ENCODE peak calls at places on chromosomes 5 and 9, in four cellular contexts. One of them, this sample, is unnamed.

GRCh38 chr5:151602806-151603205 is 11.7 kb upstream of the FAT2 start:
- DNase-seq in neuronal stem cell: no peak
- DNase-seq in mesenchymal stem cell: no peak
- DNase-seq in H9: no peak
- DNase-seq in this sample: no peak

GRCh38 chr5:125222597-125223240 is 476.3 kb upstream of the ZNF608 start:
- DNase-seq in neuronal stem cell: no peak
- DNase-seq in mesenchymal stem cell: no peak
- DNase-seq in H9: no peak
- DNase-seq in this sample: no peak

GRCh38 chr9:137048655-137049543 is 2.9 kb upstream of the NPDC1 start:
- DNase-seq in H9: peak; percentile 74
- DNase-seq in neuronal stem cell: no peak
- DNase-seq in mesenchymal stem cell: no peak
- DNase-seq in this sample: no peak

GRCh38 chr5:90747175-90747574 is 188.6 kb downstream of the ADGRV1 start:
- DNase-seq in mesenchymal stem cell: no peak
- DNase-seq in H9: no peak
- DNase-seq in neuronal stem cell: no peak
- DNase-seq in this sample: no peak

GRCh38 chr9:134346151-134346550 is 19.9 kb downstream of the RXRA start:
- DNase-seq in mesenchymal stem cell: no peak
- DNase-seq in H9: no peak
- DNase-seq in neuronal stem cell: no peak
- DNase-seq in this sample: no peak

GRCh38 chr5:139689631-139690384 is 41.7 kb downstream of the CXXC5 start:
- DNase-seq in neuronal stem cell: no peak
- DNase-seq in mesenchymal stem cell: peak; percentile 31
- DNase-seq in H9: peak; percentile 67
- DNase-seq in this sample: no peak

GRCh38 chr9:111148994-111149759 is 110.9 kb upstream of the LPAR1 start:
- DNase-seq in neuronal stem cell: no peak
- DNase-seq in mesenchymal stem cell: no peak
- DNase-seq in H9: no peak
- DNase-seq in this sample: no peak

GRCh38 chr9:111913159-111913558 is 16.5 kb downstream of the UGCG start:
- DNase-seq in mesenchymal stem cell: peak; percentile 32
- DNase-seq in neuronal stem cell: no peak
- DNase-seq in H9: no peak
- DNase-seq in this sample: no peak

GRCh38 chr5:168479166-168479565 is 7.1 kb upstream of the RARS1 start:
- DNase-seq in neuronal stem cell: no peak
- DNase-seq in H9: no peak
- DNase-seq in mesenchymal stem cell: no peak
- DNase-seq in this sample: no peak

GRCh38 chr9:129287595-129288305 is 109.7 kb upstream of the IER5L start:
- DNase-seq in H9: no peak
- DNase-seq in neuronal stem cell: no peak
- DNase-seq in mesenchymal stem cell: no peak
- DNase-seq in this sample: no peak

GRCh38 chr9:88747768-88748167 is 212.8 kb downstream of the NXNL2 start:
- DNase-seq in H9: peak; percentile 62
- DNase-seq in neuronal stem cell: no peak
- DNase-seq in mesenchymal stem cell: peak; percentile 96
- DNase-seq in this sample: no peak

GRCh38 chr5:170757182-170757601 is 26.3 kb upstream of the GABRP start:
- DNase-seq in H9: no peak
- DNase-seq in neuronal stem cell: no peak
- DNase-seq in mesenchymal stem cell: peak; percentile 35
- DNase-seq in this sample: no peak

GRCh38 chr5:91357012-91357634 is 26.0 kb downstream of the ARRDC3 start:
- DNase-seq in H9: peak; percentile 32
- DNase-seq in neuronal stem cell: no peak
- DNase-seq in mesenchymal stem cell: no peak
- DNase-seq in this sample: no peak

GRCh38 chr5:5344606-5345005 is 77.9 kb upstream of the ICE1 start:
- DNase-seq in mesenchymal stem cell: no peak
- DNase-seq in H9: no peak
- DNase-seq in neuronal stem cell: no peak
- DNase-seq in this sample: no peak

GRCh38 chr9:137588891-137589290 is 1.4 kb downstream of the ZMYND19 start:
- DNase-seq in neuronal stem cell: no peak
- DNase-seq in H9: no peak
- DNase-seq in mesenchymal stem cell: no peak
- DNase-seq in this sample: no peak

GRCh38 chr9:4821994-4822544 is 29.3 kb downstream of the RCL1 start:
- DNase-seq in H9: no peak
- DNase-seq in mesenchymal stem cell: no peak
- DNase-seq in neuronal stem cell: no peak
- DNase-seq in this sample: no peak

GRCh38 chr5:68015933-68016332 is 199.6 kb upstream of the PIK3R1 start:
- DNase-seq in H9: no peak
- DNase-seq in neuronal stem cell: no peak
- DNase-seq in mesenchymal stem cell: no peak
- DNase-seq in this sample: no peak

GRCh38 chr5:40165106-40165788 is 514.5 kb upstream of the PTGER4 start:
- DNase-seq in H9: no peak
- DNase-seq in neuronal stem cell: no peak
- DNase-seq in mesenchymal stem cell: no peak
- DNase-seq in this sample: no peak

GRCh38 chr5:41517909-41518308 is 7.5 kb upstream of the PLCXD3 start:
- DNase-seq in H9: no peak
- DNase-seq in neuronal stem cell: no peak
- DNase-seq in mesenchymal stem cell: no peak
- DNase-seq in this sample: no peak

GRCh38 chr5:82159014-82159413 is 119.1 kb downstream of the RPS23 start:
- DNase-seq in H9: no peak
- DNase-seq in mesenchymal stem cell: peak; percentile 66
- DNase-seq in neuronal stem cell: no peak
- DNase-seq in this sample: no peak

GRCh38 chr9:27482709-27483108 is 41.4 kb upstream of the IFNK start:
- DNase-seq in mesenchymal stem cell: no peak
- DNase-seq in neuronal stem cell: no peak
- DNase-seq in H9: no peak
- DNase-seq in this sample: no peak

GRCh38 chr9:133584559-133585476 is 24.4 kb downstream of the FAM163B start:
- DNase-seq in mesenchymal stem cell: peak; percentile 41
- DNase-seq in neuronal stem cell: no peak
- DNase-seq in H9: peak; percentile 62
- DNase-seq in this sample: peak; percentile 73

GRCh38 chr9:18911714-18912342 is 121.2 kb downstream of the SAXO1 start:
- DNase-seq in neuronal stem cell: no peak
- DNase-seq in H9: no peak
- DNase-seq in mesenchymal stem cell: no peak
- DNase-seq in this sample: no peak

GRCh38 chr9:94697972-94698581 is 28.4 kb upstream of the AOPEP start:
- DNase-seq in H9: peak; percentile 31
- DNase-seq in mesenchymal stem cell: peak; percentile 49
- DNase-seq in neuronal stem cell: no peak
- DNase-seq in this sample: no peak

GRCh38 chr5:88145205-88145602 is 123.4 kb downstream of the TMEM161B start:
- DNase-seq in mesenchymal stem cell: no peak
- DNase-seq in H9: no peak
- DNase-seq in neuronal stem cell: peak; percentile 6
- DNase-seq in this sample: no peak

GRCh38 chr9:72526901-72527800 is 5.7 kb downstream of the TMC1 start:
- DNase-seq in neuronal stem cell: peak; percentile 62
- DNase-seq in H9: peak; percentile 82
- DNase-seq in mesenchymal stem cell: peak; percentile 97
- DNase-seq in this sample: peak; percentile 59

GRCh38 chr5:115423541-115423940 is 121.0 kb downstream of the FEM1C start:
- DNase-seq in mesenchymal stem cell: no peak
- DNase-seq in H9: no peak
- DNase-seq in neuronal stem cell: no peak
- DNase-seq in this sample: no peak

GRCh38 chr5:24161559-24161958 is 483.2 kb downstream of the CDH10 start:
- DNase-seq in neuronal stem cell: no peak
- DNase-seq in H9: no peak
- DNase-seq in mesenchymal stem cell: no peak
- DNase-seq in this sample: no peak

GRCh38 chr9:33130501-33130900 is 36.6 kb downstream of the B4GALT1 start:
- DNase-seq in neuronal stem cell: no peak
- DNase-seq in mesenchymal stem cell: peak; percentile 72
- DNase-seq in H9: no peak
- DNase-seq in this sample: no peak

GRCh38 chr5:93433422-93433821 is 147.6 kb downstream of the NR2F1-AS1 start:
- DNase-seq in mesenchymal stem cell: peak; percentile 96
- DNase-seq in neuronal stem cell: no peak
- DNase-seq in H9: no peak
- DNase-seq in this sample: no peak

GRCh38 chr9:34589656-34590375 is at the start of gene CNTFR:
- DNase-seq in neuronal stem cell: no peak
- DNase-seq in mesenchymal stem cell: peak; percentile 9
- DNase-seq in H9: no peak
- DNase-seq in this sample: no peak

GRCh38 chr9:121673576-121673975 is 22.1 kb downstream of the DAB2IP start:
- DNase-seq in H9: no peak
- DNase-seq in mesenchymal stem cell: no peak
- DNase-seq in neuronal stem cell: no peak
- DNase-seq in this sample: no peak

GRCh38 chr5:98453309-98453708 is 320.2 kb upstream of the RGMB start:
- DNase-seq in neuronal stem cell: no peak
- DNase-seq in mesenchymal stem cell: no peak
- DNase-seq in H9: no peak
- DNase-seq in this sample: no peak

GRCh38 chr5:98458004-98458403 is 315.5 kb upstream of the RGMB start:
- DNase-seq in H9: no peak
- DNase-seq in neuronal stem cell: no peak
- DNase-seq in mesenchymal stem cell: peak; percentile 27
- DNase-seq in this sample: no peak

GRCh38 chr5:98454407-98454806 is 319.1 kb upstream of the RGMB start:
- DNase-seq in H9: no peak
- DNase-seq in neuronal stem cell: no peak
- DNase-seq in mesenchymal stem cell: peak; percentile 35
- DNase-seq in this sample: no peak

GRCh38 chr5:98455660-98456059 is 317.8 kb upstream of the RGMB start:
- DNase-seq in mesenchymal stem cell: peak; percentile 41
- DNase-seq in neuronal stem cell: no peak
- DNase-seq in H9: no peak
- DNase-seq in this sample: no peak

DNA sequence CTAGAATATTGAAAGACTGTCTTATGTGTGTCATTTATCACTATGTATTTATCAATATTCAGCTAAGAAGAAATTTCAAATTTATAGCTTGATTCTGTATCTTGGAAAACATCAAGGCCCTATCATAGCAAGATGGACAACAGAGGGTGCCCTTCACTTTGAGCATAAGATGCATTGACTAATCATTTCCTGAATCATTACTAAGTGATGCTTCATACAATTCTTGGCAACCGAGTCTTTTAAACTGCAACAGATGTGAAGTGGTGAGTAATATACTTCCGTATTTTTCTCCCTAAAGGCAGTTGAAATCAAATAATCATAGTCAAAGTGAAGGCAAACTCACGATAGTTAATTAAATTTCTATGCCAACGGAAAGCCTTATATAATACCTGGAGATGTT is 318.6 kb upstream of the RGMB start:
- DNase-seq in H9: no peak
- DNase-seq in neuronal stem cell: no peak
- DNase-seq in mesenchymal stem cell: peak; percentile 83
- DNase-seq in this sample: no peak
- H3K14ac ChIP-seq in H9: no peak overlapping the region
- H3K14ac ChIP-seq in neuronal stem cell: no peak overlapping the region
- H3K14ac ChIP-seq in mesenchymal stem cell: no peak overlapping the region
- H3K14ac ChIP-seq in this sample: no peak overlapping the region

GRCh38 chr9:82149647-82150046 is 161.1 kb downstream of the SPATA31D1 start:
- DNase-seq in neuronal stem cell: no peak
- DNase-seq in mesenchymal stem cell: no peak
- DNase-seq in H9: no peak
- DNase-seq in this sample: no peak

GRCh38 chr9:82152181-82152580 is 163.6 kb downstream of the SPATA31D1 start:
- DNase-seq in mesenchymal stem cell: peak; percentile 32
- DNase-seq in neuronal stem cell: no peak
- DNase-seq in H9: no peak
- DNase-seq in this sample: no peak

GRCh38 chr9:82147798-82148440 is 159.3 kb downstream of the SPATA31D1 start:
- DNase-seq in H9: no peak
- DNase-seq in mesenchymal stem cell: no peak
- DNase-seq in neuronal stem cell: no peak
- DNase-seq in this sample: no peak

GRCh38 chr9:82153032-82153431 is 164.5 kb downstream of the SPATA31D1 start:
- DNase-seq in neuronal stem cell: no peak
- DNase-seq in H9: no peak
- DNase-seq in mesenchymal stem cell: no peak
- DNase-seq in this sample: no peak

DNA sequence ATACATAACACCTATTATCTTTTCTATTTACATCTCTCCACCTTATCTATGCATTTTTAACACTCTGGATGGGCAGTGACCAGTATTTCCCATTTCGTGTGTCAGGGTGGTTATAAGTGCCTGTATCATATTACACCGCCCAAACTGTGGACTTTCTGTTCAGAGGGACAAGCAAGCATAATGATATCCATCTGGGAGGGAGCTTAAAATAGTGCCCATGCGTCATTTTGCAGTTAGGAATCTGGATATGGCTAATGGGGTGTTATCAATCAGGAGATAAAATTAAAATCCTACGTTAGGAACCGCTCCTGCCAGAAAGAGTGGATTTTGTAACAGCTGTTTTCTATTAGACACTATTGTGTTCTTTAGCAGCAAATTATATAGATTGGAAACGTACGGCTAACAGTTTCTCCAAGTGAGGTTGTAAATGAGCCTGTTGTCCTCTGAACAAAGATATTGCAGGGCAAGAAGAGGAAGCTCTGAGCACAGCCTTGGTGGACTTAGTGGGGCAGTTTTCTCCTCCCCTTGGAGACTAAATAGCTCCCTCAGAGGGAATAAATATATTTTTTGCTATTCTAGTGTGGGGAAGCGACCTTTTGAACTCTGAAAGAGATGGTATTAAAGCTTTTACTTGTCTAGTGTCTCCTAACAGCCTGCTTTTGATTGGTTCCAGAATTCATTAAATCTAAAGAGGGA is 160.4 kb downstream of the SPATA31D1 start:
- DNase-seq in mesenchymal stem cell: peak; percentile 40
- DNase-seq in neuronal stem cell: no peak
- DNase-seq in H9: no peak
- DNase-seq in this sample: no peak
- H2BK12ac ChIP-seq in mesenchymal stem cell: no peak overlapping the region
- H2BK12ac ChIP-seq in neuronal stem cell: no peak overlapping the region
- H2BK12ac ChIP-seq in H9: no peak overlapping the region
- H2BK12ac ChIP-seq in this sample: no peak overlapping the region

GRCh38 chr5:65927497-65928340 is 1.3 kb downstream of the ERBIN start:
- DNase-seq in neuronal stem cell: no peak
- DNase-seq in mesenchymal stem cell: peak; percentile 77
- DNase-seq in H9: no peak
- DNase-seq in this sample: no peak
- H3K14ac ChIP-seq in neuronal stem cell: no peak overlapping the region
- H3K14ac ChIP-seq in mesenchymal stem cell: no peak overlapping the region
- H3K14ac ChIP-seq in H9: no peak overlapping the region
- H3K14ac ChIP-seq in this sample: no peak overlapping the region

DNA sequence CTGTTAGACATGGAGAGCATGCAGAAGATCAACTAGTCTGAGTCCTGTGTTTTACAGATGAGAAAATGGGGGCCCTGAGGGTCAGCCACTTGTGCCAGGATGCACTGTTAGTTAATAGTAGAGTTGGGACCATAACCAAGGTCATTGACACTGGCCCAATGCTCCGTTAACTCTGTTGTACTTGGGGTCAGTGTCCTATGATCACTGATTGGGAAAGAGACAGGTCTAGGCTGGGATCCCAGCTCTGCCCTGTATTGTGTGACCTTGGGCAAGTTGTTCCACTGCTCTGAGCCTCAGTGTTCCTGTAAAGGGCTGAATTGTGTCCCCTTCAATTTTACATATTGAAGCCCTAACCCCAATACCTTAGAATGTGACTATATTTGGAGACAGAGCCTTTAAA is 70.0 kb downstream of the GDNF start:
- DNase-seq in H9: no peak
- DNase-seq in neuronal stem cell: no peak
- DNase-seq in mesenchymal stem cell: no peak
- DNase-seq in this sample: no peak
- H2BK12ac ChIP-seq in H9: no peak overlapping the region
- H2BK12ac ChIP-seq in neuronal stem cell: no peak overlapping the region
- H2BK12ac ChIP-seq in mesenchymal stem cell: no peak overlapping the region
- H2BK12ac ChIP-seq in this sample: no peak overlapping the region